ENCODE peak calls at places on chromosomes 6 and 20, in nine cellular contexts. I is nephron progenitor cell, U is brain microvascular endothelial cell, P is NB4, B is uterus, T is astrocyte of the spinal cord, K is kidney, H is ovary, Q is GM20000. L is an unnamed sample.

GRCh38 chr6:37008484-37009186 is 3.2 kb downstream of the FGD2 start:
- DNase-seq in K (no peak), T (no peak), Q (no peak), B (no peak), P (no peak), I (no peak), H (no peak), U (no peak), L (no peak)

GRCh38 chr6:52596371-52597028 is 19.6 kb upstream of the TRAM2 start:
- DNase-seq in I (no peak), B (no peak), U (peak; percentile 73), T (peak; percentile 76), H (no peak), Q (no peak), K (no peak), P (peak; percentile 40), L (no peak)

GRCh38 chr6:16419636-16420331 is 181.4 kb downstream of the GMPR start:
- DNase-seq in U (no peak), Q (peak; percentile 54), I (no peak), T (no peak), H (no peak), K (no peak), P (no peak), B (no peak), L (no peak)

GRCh38 chr6:42805297-42805861 is 23.5 kb downstream of the BICRAL start:
- DNase-seq in T (no peak), U (no peak), Q (no peak), H (no peak), P (no peak), I (no peak), K (no peak), B (no peak), L (no peak)

GRCh38 chr20:63930971-63931553 is 25.2 kb downstream of the UCKL1 start:
- DNase-seq in U (no peak), B (no peak), Q (no peak), I (no peak), P (no peak), H (no peak), K (peak; percentile 68), T (no peak), L (no peak)

GRCh38 chr6:48959401-48960060 is 503.5 kb downstream of the MMUT start:
- DNase-seq in U (no peak), T (no peak), P (no peak), K (no peak), I (no peak), H (no peak), Q (no peak), B (no peak), L (no peak)

GRCh38 chr6:17470953-17471335 is 77.5 kb downstream of the CAP2 start:
- DNase-seq in K (no peak), T (no peak), B (peak; percentile 60), H (no peak), Q (no peak), I (no peak), U (no peak), P (peak; percentile 8), L (no peak)

GRCh38 chr6:167581637-167582036 is 245.1 kb upstream of the AFDN start:
- DNase-seq in P (no peak), K (no peak), B (no peak), I (no peak), H (no peak), Q (no peak), U (no peak), T (no peak), L (no peak)

DNA sequence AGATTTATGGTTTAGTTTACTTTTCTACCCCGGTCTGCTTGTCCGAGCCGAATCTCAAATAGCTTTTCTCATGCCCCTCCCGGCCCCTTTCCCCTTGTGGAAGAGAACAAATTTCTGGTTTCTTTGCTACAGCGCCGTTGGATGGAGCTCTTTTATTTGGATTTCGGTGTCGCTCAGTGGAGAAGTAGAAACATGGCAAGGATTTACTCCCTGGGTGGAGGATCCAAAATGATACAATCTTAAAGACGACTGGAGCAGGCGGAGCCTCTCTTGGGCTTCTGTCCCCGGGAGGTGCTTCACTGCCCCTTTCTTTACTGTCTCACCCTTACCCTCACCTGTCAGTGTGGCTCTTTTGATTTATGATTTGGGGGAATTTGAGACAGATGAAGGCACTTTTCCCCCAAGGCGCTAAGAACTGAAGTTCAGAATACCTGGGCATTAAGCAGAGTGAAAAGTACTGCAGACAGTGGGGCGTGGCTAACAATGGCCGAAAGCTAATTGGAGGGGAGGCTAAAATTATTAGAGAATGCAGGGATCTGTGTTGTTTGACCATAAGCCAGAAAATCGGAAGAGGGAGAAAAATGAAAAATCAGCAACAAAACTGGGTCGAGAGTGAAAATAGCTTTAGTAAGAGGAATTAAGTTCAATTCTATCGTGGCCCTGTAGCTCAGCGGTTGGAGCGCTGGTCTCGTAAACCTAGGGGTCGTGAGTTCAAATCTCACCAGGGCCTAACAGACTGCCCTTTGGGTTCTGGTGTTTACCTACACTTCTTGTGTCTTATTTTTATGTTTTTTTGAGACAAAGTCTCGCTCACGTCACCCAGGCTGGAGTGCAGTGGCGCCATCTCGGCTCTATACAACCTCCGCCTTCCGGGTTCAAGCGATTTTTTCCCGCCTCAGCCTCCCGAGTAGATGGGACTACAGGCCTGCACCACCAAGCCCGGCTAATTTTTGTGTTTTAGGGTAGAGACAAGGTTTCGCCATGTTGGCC is 145.1 kb upstream of the ZNF184 start:
- DNase-seq in U (peak; percentile 65), I (peak; percentile 36), T (peak; percentile 48), P (peak; percentile 51), K (no peak), Q (no peak), H (no peak), B (no peak), L (no peak)
- TF ChIP-seq CTCF in U (peak; percentile 11), I (no peak), T (no peak), P (no peak), K (no peak), Q (no peak), H (no peak), B (no peak), L (no peak)

GRCh38 chr6:160073272-160073671 is 48.3 kb upstream of the SLC22A1 start:
- DNase-seq in B (no peak), K (no peak), H (no peak), P (no peak), Q (no peak), U (no peak), I (no peak), T (no peak), L (no peak)

GRCh38 chr6:160069459-160069858 is 52.2 kb upstream of the SLC22A1 start:
- DNase-seq in Q (no peak), K (no peak), B (no peak), H (no peak), P (no peak), T (no peak), U (no peak), I (no peak), L (no peak)

GRCh38 chr6:160070427-160070826 is 51.2 kb upstream of the SLC22A1 start:
- DNase-seq in H (no peak), K (no peak), P (no peak), I (no peak), Q (no peak), T (no peak), B (no peak), U (no peak), L (no peak)

GRCh38 chr6:160070831-160071230 is 50.8 kb upstream of the SLC22A1 start:
- DNase-seq in H (no peak), U (no peak), T (no peak), K (no peak), B (no peak), I (no peak), P (no peak), Q (no peak), L (no peak)

DNA sequence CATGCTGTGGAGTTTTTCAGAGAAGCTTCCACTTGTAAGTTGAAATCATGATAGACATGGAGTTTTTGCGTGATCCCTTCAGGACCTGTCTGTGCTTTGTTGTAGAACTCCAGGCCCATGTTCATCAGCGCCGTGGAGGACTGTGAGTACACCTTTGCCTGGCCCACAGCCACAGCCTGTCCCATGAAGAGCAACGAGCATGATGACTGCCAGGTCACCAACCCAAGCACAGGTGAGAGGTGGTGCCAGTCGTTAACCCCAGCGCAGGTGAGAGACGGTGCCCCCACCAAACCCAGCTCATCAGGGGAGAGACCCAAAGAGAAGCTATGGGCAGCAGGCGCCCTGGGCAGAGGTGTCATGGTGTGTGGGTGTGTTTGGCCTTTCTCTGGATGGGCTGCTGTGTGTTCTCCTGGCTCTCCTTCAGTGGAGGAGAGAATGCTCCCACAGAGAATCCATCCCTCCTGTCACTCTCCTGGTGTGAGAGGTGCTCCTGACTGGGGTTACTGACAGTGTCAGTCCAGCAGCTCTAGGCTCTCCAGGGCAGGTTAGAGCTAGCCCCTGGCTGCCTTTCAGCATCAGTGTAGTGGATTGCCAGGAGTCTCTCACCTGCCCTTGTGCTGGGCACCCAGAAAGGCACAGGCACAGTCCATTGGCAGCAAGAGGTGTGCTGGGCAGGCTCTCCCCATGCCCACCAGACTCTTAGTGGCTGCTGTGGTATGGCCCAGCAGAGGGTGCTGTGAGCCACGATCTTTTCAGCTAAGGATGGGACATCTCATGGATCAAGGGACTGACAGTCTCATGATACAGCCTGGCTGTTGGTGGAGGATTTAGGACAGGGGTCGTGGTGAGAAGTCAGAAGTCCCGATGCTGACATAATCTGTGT is 49.6 kb upstream of the SLC22A1 start:
- DNase-seq in B (no peak), I (peak; percentile 10), U (no peak), P (peak; percentile 21), T (no peak), Q (no peak), H (no peak), K (no peak), L (no peak)
- TF ChIP-seq CTCF in B (no peak), I (peak; percentile 11), U (peak; percentile 48), P (peak; percentile 29), T (peak; percentile 42), Q (peak; percentile 14), H (no peak), K (no peak), L (no peak)

DNA sequence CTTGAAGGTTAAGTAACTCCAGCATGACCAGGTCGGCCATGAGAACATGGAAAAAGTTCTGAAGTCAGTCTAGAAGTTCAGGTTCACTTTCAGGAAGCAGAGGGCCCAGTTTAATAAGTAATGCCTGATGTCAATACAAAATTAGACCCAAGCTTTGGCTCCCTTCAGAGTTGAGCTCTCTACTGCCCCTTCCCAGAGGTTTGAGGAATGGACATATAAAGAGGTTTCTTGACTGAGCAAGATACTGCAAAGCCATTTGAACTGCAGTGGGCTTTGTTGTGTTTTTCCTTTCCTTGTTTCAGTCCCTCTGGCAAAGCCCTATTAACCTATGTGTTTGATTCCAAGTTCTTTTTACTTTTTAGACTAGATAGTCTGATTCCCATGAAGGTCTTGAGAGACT is 97.8 kb upstream of the PREP start:
- DNase-seq in K (no peak), I (no peak), H (no peak), P (peak; percentile 4), U (no peak), T (no peak), Q (no peak), B (no peak), L (no peak)
- TF ChIP-seq CTCF in K (no peak), I (no peak), H (no peak), P (no peak), U (peak; percentile 27), T (no peak), Q (no peak), B (no peak), L (no peak)

GRCh38 chr6:112284603-112285002 is 30.2 kb upstream of the LAMA4 start:
- DNase-seq in T (no peak), I (no peak), K (no peak), B (no peak), U (no peak), P (no peak), Q (no peak), H (no peak), L (no peak)

GRCh38 chr6:112283621-112284020 is 29.3 kb upstream of the LAMA4 start:
- DNase-seq in T (no peak), P (no peak), H (no peak), Q (no peak), I (no peak), U (no peak), K (no peak), B (no peak), L (no peak)

GRCh38 chr6:112279044-112279916 is 24.9 kb upstream of the LAMA4 start:
- DNase-seq in T (no peak), B (no peak), P (no peak), I (no peak), Q (no peak), K (no peak), U (no peak), H (no peak), L (no peak)

GRCh38 chr6:112286010-112286409 is 31.6 kb upstream of the LAMA4 start:
- DNase-seq in K (no peak), I (no peak), T (no peak), P (peak; percentile 73), U (no peak), Q (peak; percentile 13), B (no peak), H (no peak), L (no peak)

GRCh38 chr6:112282217-112282616 is 27.9 kb upstream of the LAMA4 start:
- DNase-seq in H (peak; percentile 62), K (peak; percentile 87), U (peak; percentile 78), Q (no peak), I (peak; percentile 29), P (no peak), B (peak; percentile 65), T (peak; percentile 85), L (no peak)
- TF ChIP-seq CTCF in H (peak; percentile 29), K (no peak), U (peak; percentile 72), Q (no peak), I (no peak), P (no peak), B (peak; percentile 51), T (peak; percentile 55), L (no peak)